ENCODE peak calls at places on chromosomes 5 and 9, in ten cellular contexts. W is HepG2, G is PC-9, N is HCT116, J is mesendoderm, U is GM12878, C is A549, F is fibroblast of lung, Y is GM23248, I is IMR-90. P is an unnamed sample.

GRCh38 chr9:2127486-2127885 is 112.3 kb downstream of the SMARCA2 start:
- DNase-seq in U (no peak), C (no peak), I (peak), Y (peak), F (peak), N (no peak), G (no peak), J (no peak), W (no peak), P (no peak)

GRCh38 chr9:76583256-76583655 is 124.3 kb downstream of the GCNT1 start:
- DNase-seq in C (no peak), W (no peak), I (no peak), G (no peak), N (no peak), Y (no peak), F (no peak), U (no peak), J (no peak), P (no peak)

GRCh38 chr5:151718653-151719052 is 31.9 kb upstream of the SPARC start:
- DNase-seq in F (peak), G (no peak), Y (peak), I (peak), N (no peak), J (no peak), W (no peak), C (no peak), U (no peak), P (no peak)

GRCh38 chr5:472656-473343 is 29.8 kb downstream of the EXOC3 start:
- DNase-seq in C (peak), U (no peak), G (peak), Y (peak), W (peak), J (peak), I (peak), N (peak), F (peak), P (peak)

GRCh38 chr9:116421006-116421538 is 266.0 kb upstream of the TRIM32 start:
- DNase-seq in J (no peak), C (no peak), I (peak), N (no peak), G (no peak), U (no peak), F (peak), Y (peak), W (no peak), P (no peak)

GRCh38 chr5:124790895-124791732 is 44.7 kb upstream of the ZNF608 start:
- DNase-seq in N (no peak), G (no peak), I (peak), W (no peak), F (peak), Y (peak), C (peak), U (no peak), J (no peak), P (no peak)

GRCh38 chr5:170886210-170886894 is 24.5 kb downstream of the RANBP17 start:
- DNase-seq in F (no peak), I (no peak), C (no peak), Y (no peak), W (no peak), G (no peak), U (no peak), N (no peak), J (no peak), P (no peak)

GRCh38 chr9:38733503-38733902 is 13.6 kb upstream of the FAM240B start:
- DNase-seq in Y (no peak), F (no peak), G (no peak), J (no peak), N (no peak), C (no peak), U (no peak), I (no peak), W (no peak), P (no peak)

GRCh38 chr9:98992885-98993569 is 49.3 kb downstream of the COL15A1 start:
- DNase-seq in C (no peak), Y (no peak), N (no peak), W (no peak), J (no peak), F (no peak), U (peak), I (no peak), G (no peak), P (no peak)

GRCh38 chr5:179763215-179763945 is 30.4 kb upstream of the LTC4S start:
- DNase-seq in W (peak), J (peak), F (peak), I (peak), Y (peak), G (peak), U (no peak), C (peak), N (peak), P (peak)

GRCh38 chr5:132561601-132562000 is 4.8 kb downstream of the RAD50 start:
- DNase-seq in N (no peak), Y (no peak), U (no peak), J (peak), W (no peak), C (no peak), I (peak), G (no peak), F (peak), P (no peak)

GRCh38 chr5:95668728-95669127 is 14.1 kb downstream of the SPATA9 start:
- DNase-seq in G (no peak), Y (no peak), F (peak), W (no peak), N (no peak), I (peak), J (no peak), C (no peak), U (no peak), P (no peak)

GRCh38 chr5:95668216-95668615 is 14.6 kb downstream of the SPATA9 start:
- DNase-seq in W (no peak), F (peak), Y (peak), I (peak), U (no peak), C (no peak), G (no peak), N (no peak), J (no peak), P (no peak)

GRCh38 chr5:95669540-95669939 is 13.3 kb downstream of the SPATA9 start:
- DNase-seq in F (peak), I (peak), J (peak), Y (peak), G (no peak), N (no peak), U (no peak), C (no peak), W (no peak), P (no peak)

GRCh38 chr5:95670568-95670967 is 12.2 kb downstream of the SPATA9 start:
- DNase-seq in Y (no peak), G (no peak), I (peak), J (no peak), U (no peak), N (no peak), C (no peak), F (peak), W (peak), P (no peak)

DNA sequence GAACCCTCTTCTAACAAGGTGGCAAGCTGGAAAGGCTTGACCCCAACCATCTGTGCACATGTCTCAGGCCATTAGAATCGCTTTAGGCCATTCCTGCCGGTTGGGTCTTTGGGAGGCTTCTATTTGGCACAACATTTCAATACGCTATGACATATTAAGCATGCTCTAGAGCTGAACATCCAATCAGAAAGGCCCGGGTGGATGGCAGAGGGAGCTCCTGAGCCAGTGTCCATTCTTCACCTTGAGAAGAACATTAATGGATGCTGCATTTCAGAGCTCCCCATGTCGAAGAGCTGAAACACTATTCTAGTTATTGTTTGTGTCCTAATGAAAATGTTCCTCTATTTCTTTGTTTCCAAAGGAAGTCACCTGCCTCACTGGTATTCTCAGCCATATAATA is 12.8 kb downstream of the SPATA9 start:
- DNase-seq in J (no peak), U (no peak), N (no peak), I (no peak), W (no peak), G (no peak), C (no peak), Y (no peak), F (no peak), P (no peak)
- H3K27ac ChIP-seq in J (peak), U (no peak), N (no peak), I (peak), W (no peak), G (no peak), C (no peak), Y (peak), F (no peak), P (no peak)

GRCh38 chr9:3409453-3409852 is 116.3 kb downstream of the RFX3 start:
- DNase-seq in N (no peak), U (no peak), J (no peak), W (no peak), G (no peak), I (no peak), C (no peak), Y (no peak), F (no peak), P (no peak)
- H3K4me2 ChIP-seq in N (no peak), U (no peak), J (no peak), W (no peak), G (no peak), I (no peak), C (no peak), Y (no peak), F (no peak), P (no peak)

DNA sequence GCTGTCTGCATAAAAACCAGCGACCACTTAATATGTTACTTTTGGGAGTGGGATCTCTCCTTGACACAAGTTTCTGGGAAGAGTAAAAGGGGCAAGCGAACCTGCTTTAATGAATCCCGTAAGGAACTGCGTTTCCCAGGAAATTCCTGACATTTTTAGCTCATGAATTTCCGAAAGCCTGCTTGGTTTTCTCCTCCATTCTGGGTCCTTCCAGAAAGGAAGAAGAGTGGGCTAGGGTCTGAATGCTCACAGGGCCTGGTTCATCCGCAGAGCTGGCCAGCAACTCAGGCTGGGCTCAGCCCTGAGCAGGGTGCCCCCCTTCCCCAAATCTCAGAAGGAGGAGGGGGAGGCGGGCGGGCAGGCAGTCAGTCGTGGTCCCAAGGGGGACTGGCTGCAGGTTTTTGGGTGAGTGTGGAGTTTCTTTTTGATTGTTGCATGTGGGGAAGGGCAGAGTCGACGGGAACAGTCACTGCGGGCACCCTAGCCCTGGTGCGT is 1.2 kb upstream of the PURA start:
- DNase-seq in C (no peak), F (peak), I (peak), J (peak), N (no peak), W (no peak), G (no peak), Y (peak), U (no peak), P (no peak)
- H3K27ac ChIP-seq in C (peak), F (peak), I (peak), J (no peak), N (no peak), W (no peak), G (no peak), Y (peak), U (no peak), P (no peak)

DNA sequence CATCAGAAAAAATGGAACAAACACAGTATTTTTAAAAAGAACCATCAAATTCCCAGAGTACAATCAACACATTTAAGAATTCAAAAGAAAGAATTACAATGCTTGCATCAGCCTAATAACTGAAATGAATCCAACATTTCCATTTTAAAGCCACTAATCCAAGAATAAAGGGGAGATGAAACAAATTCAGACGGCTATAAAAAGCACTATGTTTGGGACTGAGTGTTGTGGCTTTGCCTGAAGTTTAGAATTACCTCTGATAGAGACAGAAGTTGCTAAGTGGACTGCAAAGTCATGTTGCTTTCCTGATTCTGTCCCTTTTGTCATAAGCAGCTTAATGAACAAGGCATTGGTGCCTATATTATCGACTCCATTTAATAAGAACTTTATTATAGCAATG is 135.4 kb upstream of the RGMB start:
- DNase-seq in J (no peak), I (no peak), U (no peak), G (no peak), F (no peak), C (no peak), N (no peak), Y (no peak), W (no peak), P (no peak)
- H3K4me2 ChIP-seq in J (no peak), I (no peak), U (no peak), G (no peak), F (no peak), C (no peak), N (no peak), Y (peak), W (no peak), P (no peak)

GRCh38 chr5:176625512-176625911 is 4.8 kb downstream of the SNCB start:
- DNase-seq in J (no peak), G (no peak), I (no peak), N (no peak), W (no peak), U (no peak), Y (no peak), F (no peak), C (no peak), P (no peak)
- H3K27ac ChIP-seq in J (no peak), G (no peak), I (no peak), N (no peak), W (no peak), U (no peak), Y (no peak), F (no peak), C (no peak), P (no peak)

DNA sequence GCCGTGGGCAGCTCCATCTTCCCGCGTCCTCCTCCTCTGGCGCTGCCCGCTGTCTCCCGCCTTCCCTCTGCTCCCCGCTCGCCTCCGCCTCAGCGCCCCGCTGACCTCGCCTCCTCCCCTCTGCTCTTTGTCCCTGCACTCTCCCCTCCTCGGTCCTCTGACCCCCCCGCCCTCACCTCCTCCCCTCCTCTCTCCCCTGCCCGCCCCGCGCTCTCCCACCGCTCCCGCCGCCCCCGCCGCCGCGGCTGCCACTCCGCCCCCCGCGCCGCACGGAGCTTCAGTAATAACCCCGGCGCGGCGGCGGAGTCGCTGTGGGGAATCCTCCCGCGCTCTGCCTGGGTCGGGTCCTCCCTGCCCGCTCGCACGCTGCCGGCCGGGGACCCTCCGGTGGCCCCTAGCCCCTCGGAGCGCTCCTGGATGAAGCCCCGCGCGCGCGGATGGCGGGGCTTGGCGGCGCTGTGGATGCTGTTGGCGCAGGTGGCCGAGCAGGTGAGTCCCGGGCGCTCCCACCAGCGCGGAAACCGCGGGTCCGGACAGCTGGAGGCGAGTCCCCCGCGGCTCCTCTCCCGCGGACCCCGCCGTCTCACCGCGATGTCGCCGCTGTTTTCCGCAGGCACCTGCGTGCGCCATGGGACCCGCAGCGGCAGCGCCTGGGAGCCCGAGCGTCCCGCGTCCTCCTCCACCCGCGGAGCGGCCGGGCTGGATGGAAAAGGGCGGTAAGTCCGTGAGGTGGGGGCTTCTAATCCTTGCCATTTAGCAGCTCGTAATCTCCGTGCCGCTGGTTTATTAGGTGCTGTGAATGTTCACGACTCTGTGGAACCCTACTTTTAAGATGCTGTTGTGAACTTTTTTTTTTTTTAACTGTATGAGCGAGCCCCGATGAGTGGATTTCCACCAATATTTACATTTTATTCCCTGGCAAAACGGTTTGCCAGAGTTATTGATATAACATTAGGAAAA is at the start of gene ADAMTS16:
- DNase-seq in N (no peak), I (no peak), Y (peak), F (no peak), J (peak), G (no peak), C (no peak), U (no peak), W (no peak), P (peak)
- H3K4me2 ChIP-seq in N (no peak), I (no peak), Y (peak), F (peak), J (peak), G (no peak), C (peak), U (no peak), W (peak), P (peak)

DNA sequence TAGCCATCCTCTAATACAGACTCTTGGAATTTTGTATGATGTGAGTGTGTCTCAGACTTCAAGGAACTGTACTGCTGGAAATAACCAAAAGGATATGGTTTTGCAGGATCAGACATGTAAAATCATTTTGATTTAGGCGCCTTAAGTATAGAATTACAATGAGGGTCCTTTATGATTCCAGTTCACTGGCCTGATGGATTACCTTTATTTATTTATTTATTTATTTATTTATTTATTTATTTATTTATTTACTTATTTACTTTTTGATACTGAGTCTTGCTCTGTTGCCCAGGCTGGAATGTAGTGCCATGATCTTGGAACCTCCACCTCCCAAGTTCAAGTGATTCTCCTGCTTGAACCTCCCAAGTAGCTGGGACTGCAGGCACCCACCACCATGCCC is 37.9 kb upstream of the ROPN1L start:
- DNase-seq in U (no peak), J (no peak), C (no peak), N (no peak), W (no peak), G (no peak), I (no peak), Y (no peak), F (no peak), P (no peak)
- H3K27ac ChIP-seq in U (no peak), J (no peak), C (no peak), N (no peak), W (no peak), G (no peak), I (no peak), Y (no peak), F (no peak), P (no peak)

DNA sequence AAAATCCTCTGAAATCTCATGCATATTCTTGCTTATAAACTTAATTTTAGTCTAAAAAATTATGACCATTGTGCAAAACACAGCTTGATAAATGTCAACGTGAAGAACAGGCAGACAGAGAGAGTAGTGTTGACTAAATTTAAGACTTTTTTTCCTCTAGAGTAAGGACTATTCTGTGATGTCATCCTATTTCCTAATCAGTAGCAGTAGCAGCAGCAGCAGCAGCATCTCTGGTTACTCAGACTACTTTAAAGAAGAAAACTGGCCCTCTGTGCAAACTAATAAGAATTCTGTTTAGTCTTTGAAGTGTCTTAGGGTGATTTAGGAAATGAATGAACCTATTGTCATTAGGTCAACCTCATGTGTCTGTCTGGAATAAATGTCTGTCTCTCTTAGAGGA is 403.0 kb downstream of the HINT1 start:
- DNase-seq in G (no peak), C (no peak), Y (peak), N (no peak), U (no peak), I (no peak), W (no peak), J (no peak), F (peak), P (no peak)
- H3K4me2 ChIP-seq in G (no peak), C (no peak), Y (no peak), N (no peak), U (no peak), I (no peak), W (no peak), J (no peak), F (no peak), P (no peak)

GRCh38 chr9:5832093-5832542 is 799 bp downstream of the ERMP1 start:
- DNase-seq in U (no peak), G (no peak), C (no peak), N (no peak), J (no peak), F (no peak), I (no peak), Y (peak), W (peak), P (no peak)
- H3K27ac ChIP-seq in U (peak), G (peak), C (peak), N (peak), J (no peak), F (no peak), I (no peak), Y (no peak), W (peak), P (no peak)

GRCh38 chr5:56740868-56741267 is 74.5 kb upstream of the MAP3K1 start:
- DNase-seq in C (no peak), W (no peak), Y (no peak), I (no peak), U (no peak), F (no peak), G (no peak), N (no peak), J (no peak), P (no peak)

GRCh38 chr5:56746553-56746952 is 68.8 kb upstream of the MAP3K1 start:
- DNase-seq in G (no peak), W (no peak), I (no peak), U (no peak), N (no peak), F (no peak), Y (no peak), C (no peak), J (no peak), P (no peak)

GRCh38 chr5:56740000-56740399 is 75.3 kb upstream of the MAP3K1 start:
- DNase-seq in J (no peak), F (no peak), C (no peak), I (no peak), U (no peak), N (no peak), G (no peak), W (no peak), Y (no peak), P (no peak)

GRCh38 chr5:56749842-56750241 is 65.5 kb upstream of the MAP3K1 start:
- DNase-seq in F (no peak), Y (no peak), C (no peak), I (no peak), U (no peak), G (no peak), J (no peak), N (no peak), W (no peak), P (no peak)

GRCh38 chr5:56745864-56746263 is 69.5 kb upstream of the MAP3K1 start:
- DNase-seq in U (no peak), I (no peak), N (no peak), F (no peak), Y (no peak), J (no peak), C (no peak), G (no peak), W (no peak), P (no peak)
- H3K4me2 ChIP-seq in U (no peak), I (no peak), N (no peak), F (no peak), Y (no peak), J (no peak), C (no peak), G (no peak), W (no peak), P (no peak)

P was measured in neuronal stem cell.